ENCODE peak calls at places on chromosome 7, in five cellular contexts. M is colonic mucosa, U is Panc1, E is stomach, V is fibroblast of lung. L is an unnamed sample.

GRCh38 chr7:143048827-143049226 is 3.3 kb upstream of the OR6V1 start:
- DNase-seq in M (no peak), V (no peak), E (no peak), U (no peak), L (no peak)

GRCh38 chr7:3009086-3009485 is 34.6 kb downstream of the CARD11 start:
- DNase-seq in M (no peak), V (no peak), U (no peak), E (no peak), L (no peak)

GRCh38 chr7:48048113-48048512 is 12.8 kb downstream of the C7orf57 start:
- DNase-seq in U (no peak), E (no peak), M (no peak), V (no peak), L (no peak)

GRCh38 chr7:146116452-146117219 is at the start of gene CNTNAP2:
- DNase-seq in U (no peak), V (peak; percentile 35), E (no peak), M (no peak), L (peak; percentile 5)

GRCh38 chr7:137634356-137634755 is 212.4 kb downstream of the DGKI start:
- DNase-seq in U (no peak), V (no peak), M (no peak), E (no peak), L (no peak)

GRCh38 chr7:82039621-82040020 is 269.8 kb upstream of the HGF start:
- DNase-seq in E (no peak), U (no peak), M (no peak), V (no peak), L (no peak)

GRCh38 chr7:90625051-90625450 is 28.9 kb downstream of the CDK14 start:
- DNase-seq in V (peak; percentile 47), E (no peak), M (no peak), U (no peak), L (no peak)

GRCh38 chr7:53422291-53422690 is 386.9 kb downstream of the POM121L12 start:
- DNase-seq in U (no peak), V (no peak), E (no peak), M (no peak), L (no peak)

GRCh38 chr7:54687518-54688212 is 71.3 kb downstream of the SEC61G start:
- DNase-seq in E (no peak), M (peak; percentile 40), V (no peak), U (no peak), L (no peak)

GRCh38 chr7:67618569-67619543 is 622.2 kb downstream of the TYW1 start:
- DNase-seq in V (peak; percentile 3), E (no peak), M (no peak), U (no peak), L (no peak)

GRCh38 chr7:78499966-78500365 is 701.4 kb downstream of the PHTF2 start:
- DNase-seq in V (peak; percentile 12), U (no peak), M (no peak), E (no peak), L (no peak)

GRCh38 chr7:147535619-147536200 is 1054.9 kb upstream of the C7orf33 start:
- DNase-seq in E (no peak), U (no peak), V (peak; percentile 12), M (no peak), L (no peak)

GRCh38 chr7:120064565-120064964 is 208.4 kb upstream of the KCND2 start:
- DNase-seq in M (no peak), V (peak; percentile 53), U (no peak), E (no peak), L (no peak)

GRCh38 chr7:5867060-5867459 is 13.5 kb upstream of the OCM start:
- DNase-seq in E (no peak), V (no peak), U (no peak), M (no peak), L (no peak)

GRCh38 chr7:45402480-45403218 is 171.5 kb upstream of the ADCY1 start:
- DNase-seq in E (no peak), V (peak; percentile 86), U (no peak), M (no peak), L (no peak)

GRCh38 chr7:47474937-47475879 is 106.7 kb downstream of the TNS3 start:
- DNase-seq in E (peak; percentile 94), M (peak; percentile 93), V (peak; percentile 98), U (peak; percentile 82), L (peak; percentile 82)

GRCh38 chr7:93823621-93824020 is 66.9 kb downstream of the TFPI2 start:
- DNase-seq in M (no peak), U (no peak), E (no peak), V (no peak), L (no peak)

GRCh38 chr7:158516524-158516923 is 71.1 kb downstream of the PTPRN2 start:
- DNase-seq in E (no peak), U (no peak), M (no peak), V (no peak), L (no peak)

GRCh38 chr7:77935652-77936348 is 137.2 kb downstream of the PHTF2 start:
- DNase-seq in E (no peak), V (no peak), M (no peak), U (no peak), L (no peak)

GRCh38 chr7:50857804-50858203 is 75.1 kb upstream of the GRB10 start:
- DNase-seq in U (no peak), M (no peak), V (no peak), E (no peak), L (no peak)

GRCh38 chr7:129367700-129368388 is 66.4 kb upstream of the STRIP2 start:
- DNase-seq in E (peak; percentile 82), U (peak; percentile 71), M (peak; percentile 91), V (peak; percentile 50), L (peak; percentile 84)

GRCh38 chr7:124074007-124074406 is 41.1 kb upstream of the TMEM229A start:
- DNase-seq in V (no peak), E (no peak), M (no peak), U (no peak), L (no peak)

GRCh38 chr7:32921896-32922295 is 30.3 kb upstream of the KBTBD2 start:
- DNase-seq in M (no peak), U (no peak), E (no peak), V (peak; percentile 58), L (no peak)

GRCh38 chr7:121049028-121049791 is 60.7 kb downstream of the CPED1 start:
- DNase-seq in M (no peak), E (no peak), U (no peak), V (peak; percentile 13), L (no peak)

GRCh38 chr7:155270876-155271275 is 26.8 kb upstream of the INSIG1 start:
- DNase-seq in E (no peak), V (no peak), U (no peak), M (no peak), L (no peak)

GRCh38 chr7:45178241-45179225 is 20.9 kb downstream of the RAMP3 start:
- DNase-seq in V (no peak), E (no peak), M (no peak), U (no peak), L (no peak)

GRCh38 chr7:43199333-43199732 is 86.9 kb downstream of the HECW1 start:
- DNase-seq in M (no peak), U (no peak), V (peak; percentile 32), E (no peak), L (no peak)

GRCh38 chr7:141430426-141431142 is 120.6 kb upstream of the AGK start:
- DNase-seq in E (no peak), M (no peak), V (no peak), U (no peak), L (no peak)

GRCh38 chr7:148060724-148061123 is 529.8 kb upstream of the C7orf33 start:
- DNase-seq in U (no peak), V (no peak), E (no peak), M (no peak), L (no peak)

GRCh38 chr7:48887500-48887899 is 36.8 kb upstream of the CDC14C start:
- DNase-seq in E (no peak), M (no peak), V (peak; percentile 41), U (no peak), L (no peak)

GRCh38 chr7:2355079-2356008 is 717 bp downstream of the EIF3B start:
- DNase-seq in E (no peak), M (peak; percentile 30), V (no peak), U (no peak), L (no peak)

GRCh38 chr7:2162959-2163358 is 69.8 kb downstream of the MAD1L1 start:
- DNase-seq in U (no peak), M (no peak), V (no peak), E (no peak), L (no peak)

GRCh38 chr7:46939558-46939957 is 642.4 kb downstream of the TNS3 start:
- DNase-seq in V (no peak), U (no peak), M (no peak), E (no peak), L (no peak)

GRCh38 chr7:141451232-141451631 is 100.0 kb upstream of the AGK start:
- DNase-seq in U (no peak), V (no peak), E (no peak), M (no peak), L (no peak)

GRCh38 chr7:121212031-121212430 is 116.8 kb upstream of the WNT16 start:
- DNase-seq in V (no peak), U (no peak), E (no peak), M (no peak), L (no peak)

GRCh38 chr7:142771353-142771723 is 568 bp downstream of the PRSS2 start:
- DNase-seq in V (no peak), M (no peak), E (no peak), U (no peak), L (no peak)

GRCh38 chr7:27175626-27176342 is 1.7 kb upstream of the HOXA10 start:
- DNase-seq in V (no peak), U (no peak), E (no peak), M (no peak), L (no peak)
- H3K27me3 ChIP-seq in V (peaks cover 57% of the 10 kb centered on the region), U (no peaks in the 10 kb centered on the region), E (peaks cover 98% of the 10 kb centered on the region), M (peaks cover 10% of the 10 kb centered on the region), L (no peaks in the 10 kb centered on the region)

GRCh38 chr7:131020759-131021219 is 286.8 kb upstream of the KLF14 start:
- DNase-seq in E (no peak), V (no peak), M (no peak), U (no peak), L (no peak)
- H3K4me3 ChIP-seq in E (no peak overlapping the region), V (no peak overlapping the region), M (no peak overlapping the region), U (no peak overlapping the region), L (no peak overlapping the region)

DNA sequence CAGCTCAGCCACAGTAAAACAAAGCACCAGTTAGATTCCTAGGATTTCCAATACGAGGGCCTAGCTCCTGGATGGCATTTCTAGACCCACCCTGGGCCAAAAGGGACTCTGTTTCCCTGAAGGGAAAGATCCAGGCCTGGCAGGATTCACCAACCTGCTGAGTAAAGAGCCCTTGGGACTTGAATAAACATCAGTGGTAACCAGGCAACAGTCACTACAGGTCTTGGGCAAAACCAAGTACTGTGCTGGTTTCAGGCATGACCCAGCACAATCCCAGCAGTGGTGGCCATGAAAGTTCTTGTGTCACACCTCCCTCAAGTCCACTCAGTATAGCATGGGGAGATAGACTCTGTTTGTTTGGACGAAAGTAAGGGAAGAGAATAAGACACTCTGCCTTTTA is 31.0 kb upstream of the STARD3NL start:
- DNase-seq in U (no peak), V (no peak), E (no peak), M (no peak), L (no peak)
- H3K4me1 ChIP-seq in U (no peaks in the 10 kb centered on the region), V (no peaks in the 10 kb centered on the region), E (no peaks in the 10 kb centered on the region), M (no peaks in the 10 kb centered on the region), L (no peaks in the 10 kb centered on the region)

DNA sequence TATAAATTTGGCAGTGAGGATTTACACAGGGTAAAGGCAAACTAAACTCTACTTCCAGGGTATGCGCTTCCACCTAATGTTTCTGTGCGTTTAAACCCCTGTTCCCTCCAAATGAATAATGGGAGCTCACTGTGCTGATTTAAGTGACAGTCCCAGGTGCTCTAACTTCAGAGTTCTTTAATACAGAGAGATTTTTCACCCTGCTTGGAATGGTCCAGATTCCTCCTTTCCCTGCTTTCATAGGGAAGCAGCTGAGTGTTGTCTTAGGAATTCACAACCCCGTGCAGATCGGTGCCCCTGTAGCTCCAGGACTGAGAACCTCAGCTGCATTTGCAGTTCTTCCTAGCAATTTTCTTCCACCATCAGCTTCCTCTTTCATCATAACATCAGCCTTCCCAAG is 198.3 kb downstream of the INHBA start:
- DNase-seq in U (no peak), V (peak; percentile 10), E (no peak), M (no peak), L (no peak)
- H3K27me3 ChIP-seq in U (no peaks in the 10 kb centered on the region), V (no peaks in the 10 kb centered on the region), E (no peaks in the 10 kb centered on the region), M (no peaks in the 10 kb centered on the region), L (no peaks in the 10 kb centered on the region)